ENCODE peak calls at places on chromosome 14, in six cellular contexts. B, K, V, Q, S and J are unnamed samples.
A peak's percentile ranks its signal among the peaks of the same experiment; 100 is the strongest.

GRCh38 chr14:104293851-104294627 is 155.7 kb downstream of the KIF26A start:
- DNase-seq in B (peak; percentile 53), K (peak; percentile 43), V (no peak), Q (no peak), S (no peak), J (peak; percentile 67)

GRCh38 chr14:60090864-60091519 is 731 bp upstream of the PCNX4 start:
- DNase-seq in B (peak; percentile 80), K (no peak), V (peak; percentile 33), Q (peak; percentile 76), S (peak; percentile 67), J (no peak)

GRCh38 chr14:73426877-73427276 is 31.5 kb downstream of the NUMB start:
- DNase-seq in B (no peak), K (no peak), V (no peak), Q (no peak), S (no peak), J (no peak)

GRCh38 chr14:104554088-104554607 is 25.4 kb upstream of the C14orf180 start:
- DNase-seq in B (peak; percentile 39), K (peak; percentile 35), V (no peak), Q (no peak), S (no peak), J (peak; percentile 75)

GRCh38 chr14:36057452-36058142 is 118.9 kb downstream of the PTCSC3 start:
- DNase-seq in B (no peak), K (no peak), V (no peak), Q (no peak), S (peak; percentile 46), J (no peak)

GRCh38 chr14:104202259-104203070 is 64.1 kb downstream of the KIF26A start:
- DNase-seq in B (peak; percentile 80), K (no peak), V (peak; percentile 94), Q (no peak), S (peak; percentile 92), J (no peak)

GRCh38 chr14:29584992-29585391 is 342.7 kb downstream of the PRKD1 start:
- DNase-seq in B (peak; percentile 89), K (peak; percentile 64), V (no peak), Q (peak; percentile 12), S (peak; percentile 87), J (no peak)

GRCh38 chr14:75646762-75647161 is 13.9 kb downstream of the ERG28 start:
- DNase-seq in B (peak; percentile 55), K (peak; percentile 72), V (no peak), Q (peak; percentile 39), S (peak; percentile 32), J (no peak)

GRCh38 chr14:93857081-93857480 is 68.8 kb upstream of the PRIMA1 start:
- DNase-seq in B (no peak), K (no peak), V (no peak), Q (no peak), S (no peak), J (no peak)

GRCh38 chr14:20757963-20758362 is 10.2 kb upstream of the EDDM3B start:
- DNase-seq in B (peak; percentile 55), K (no peak), V (no peak), Q (no peak), S (no peak), J (no peak)

GRCh38 chr14:22070119-22070982 is 396.7 kb upstream of the OR4E1 start:
- DNase-seq in B (peak; percentile 54), K (peak; percentile 52), V (no peak), Q (peak; percentile 19), S (peak; percentile 27), J (no peak)

GRCh38 chr14:52551696-52552062 is 626 bp downstream of the TXNDC16 start:
- DNase-seq in B (no peak), K (no peak), V (no peak), Q (no peak), S (peak; percentile 6), J (no peak)

GRCh38 chr14:52060080-52060479 is 8.8 kb downstream of the NID2 start:
- DNase-seq in B (no peak), K (no peak), V (no peak), Q (no peak), S (peak; percentile 59), J (no peak)

GRCh38 chr14:72560331-72560730 is 333.6 kb downstream of the DPF3 start:
- DNase-seq in B (no peak), K (no peak), V (peak; percentile 33), Q (no peak), S (no peak), J (no peak)

GRCh38 chr14:23071975-23072539 is 14.7 kb upstream of the CDH24 start:
- DNase-seq in B (peak; percentile 54), K (no peak), V (no peak), Q (no peak), S (no peak), J (no peak)

GRCh38 chr14:65267856-65268255 is 144.7 kb upstream of the FUT8 start:
- DNase-seq in B (no peak), K (no peak), V (no peak), Q (no peak), S (no peak), J (no peak)

GRCh38 chr14:54207075-54207474 is 189.7 kb upstream of the CDKN3 start:
- DNase-seq in B (no peak), K (no peak), V (no peak), Q (no peak), S (no peak), J (no peak)

GRCh38 chr14:36662543-36663403 is 1.1 kb downstream of the PAX9 start:
- DNase-seq in B (no peak), K (no peak), V (no peak), Q (no peak), S (peak; percentile 69), J (no peak)

GRCh38 chr14:50095895-50096294 is 20.5 kb downstream of the VCPKMT start:
- DNase-seq in B (no peak), K (no peak), V (no peak), Q (no peak), S (no peak), J (no peak)

GRCh38 chr14:75968461-75968860 is 13.3 kb downstream of the TGFB3 start:
- DNase-seq in B (no peak), K (no peak), V (no peak), Q (peak; percentile 40), S (no peak), J (no peak)

GRCh38 chr14:24071144-24071697 is at the start of gene CPNE6:
- DNase-seq in B (no peak), K (no peak), V (no peak), Q (no peak), S (no peak), J (no peak)

GRCh38 chr14:53047302-53047701 is 96.5 kb upstream of the FERMT2 start:
- DNase-seq in B (no peak), K (no peak), V (no peak), Q (no peak), S (no peak), J (no peak)

GRCh38 chr14:94157195-94157594 is 16.9 kb upstream of the PPP4R4 start:
- DNase-seq in B (no peak), K (no peak), V (no peak), Q (no peak), S (no peak), J (no peak)

GRCh38 chr14:101008196-101008595 is 104.7 kb upstream of the RTL1 start:
- DNase-seq in B (no peak), K (no peak), V (no peak), Q (no peak), S (no peak), J (peak; percentile 80)

GRCh38 chr14:99191663-99192621 is 80.1 kb downstream of the BCL11B start:
- DNase-seq in B (peak; percentile 85), K (no peak), V (peak; percentile 71), Q (peak; percentile 25), S (peak; percentile 91), J (no peak)
- H3K4me3 ChIP-seq in B (peak overlapping the region; percentile 42), K (peak overlapping the region; percentile 35), V (peak overlapping the region; percentile 49), Q (peak overlapping the region; percentile 50), S (no peak overlapping the region), J (no peak overlapping the region)

GRCh38 chr14:97446087-97446486 is 648.9 kb downstream of the VRK1 start:
- DNase-seq in B (no peak), K (no peak), V (no peak), Q (no peak), S (no peak), J (no peak)
- TF ChIP-seq CTCF in B (no peak), K (no peak), V (no peak), Q (no peak), S (no peak), J (no peak)

DNA sequence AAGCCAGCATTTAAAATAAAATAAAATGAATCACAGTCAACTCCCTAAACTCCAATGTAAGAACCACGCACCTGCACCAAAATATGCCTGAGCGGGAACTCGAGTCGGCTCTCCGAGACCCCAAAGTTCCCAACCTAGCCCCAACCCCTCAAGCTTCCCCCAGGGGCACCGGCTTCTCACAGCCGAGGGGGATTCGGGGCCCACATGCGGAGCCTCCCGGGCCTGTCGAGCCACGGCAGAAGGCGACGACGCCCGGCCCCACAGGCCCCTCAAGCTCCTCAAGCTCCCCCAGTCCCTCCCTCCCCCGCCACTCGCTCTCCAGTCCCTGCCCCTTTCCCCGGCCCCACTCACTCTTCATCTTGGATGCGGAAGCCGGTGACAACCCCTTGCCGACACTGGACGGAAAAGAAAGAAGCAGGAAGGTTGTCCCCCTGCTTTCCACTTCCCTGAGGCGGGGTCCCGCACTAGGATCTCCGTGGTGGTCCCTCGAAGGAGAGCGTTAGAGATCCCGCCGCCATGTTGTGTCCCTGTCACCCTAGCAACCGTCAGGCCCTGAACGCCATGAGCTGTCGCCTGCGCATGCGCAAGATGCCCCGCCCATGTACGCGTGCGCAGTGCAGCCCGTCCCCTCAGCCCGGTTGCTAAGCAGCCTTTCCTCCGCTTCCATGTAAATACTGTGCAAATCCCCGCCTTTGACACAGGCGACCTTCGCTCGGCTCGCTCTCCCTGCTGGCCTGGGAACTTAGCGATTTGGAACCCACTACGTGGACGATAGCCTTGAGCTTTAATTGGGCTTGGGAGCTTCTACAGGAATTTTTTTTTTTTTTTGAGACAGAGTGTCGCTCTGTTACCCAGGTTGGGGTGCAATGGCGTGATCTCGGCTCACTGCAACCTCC is at the start of gene MOK:
- DNase-seq in B (peak; percentile 99), K (peak; percentile 97), V (peak; percentile 96), Q (peak; percentile 94), S (peak; percentile 95), J (peak; percentile 99)
- TF ChIP-seq POLR2A in B (no peak), K (no peak), V (no peak), Q (no peak), S (no peak), J (no peak)

GRCh38 chr14:56808314-56809201 is 1.7 kb downstream of the OTX2 start:
- DNase-seq in B (no peak), K (no peak), V (no peak), Q (no peak), S (no peak), J (no peak)
- H3K4me3 ChIP-seq in B (peak overlapping the region; percentile 4), K (no peak overlapping the region), V (no peak overlapping the region), Q (peak overlapping the region; percentile 33), S (no peak overlapping the region), J (no peak overlapping the region)

GRCh38 chr14:102568115-102568614 is 24.3 kb upstream of the RCOR1 start:
- DNase-seq in B (no peak), K (no peak), V (peak; percentile 57), Q (no peak), S (no peak), J (no peak)
- TF ChIP-seq CTCF in B (no peak), K (no peak), V (no peak), Q (no peak), S (no peak), J (no peak)

DNA sequence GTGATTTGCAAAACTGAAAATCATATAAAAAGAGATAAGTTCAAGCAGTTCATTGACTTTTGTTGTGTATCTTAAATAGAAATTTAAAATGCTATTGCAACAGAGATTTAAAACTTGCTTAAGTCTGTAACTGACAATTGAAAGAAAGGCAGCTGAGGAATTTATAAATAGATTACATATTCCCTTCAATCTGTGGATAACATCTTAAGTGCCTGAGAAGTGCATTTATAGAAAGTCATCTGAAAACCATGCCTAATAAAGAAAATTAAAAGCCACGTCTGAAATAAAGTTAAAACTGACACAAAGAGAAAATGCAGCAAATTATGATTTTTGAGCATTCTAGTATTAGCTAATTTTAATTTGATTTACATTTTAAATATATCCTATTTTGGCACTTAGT is 479.8 kb downstream of the MDGA2 start:
- DNase-seq in B (no peak), K (no peak), V (no peak), Q (no peak), S (no peak), J (no peak)
- TF ChIP-seq POLR2A in B (no peak), K (no peak), V (no peak), Q (no peak), S (no peak), J (no peak)